ENCODE peak calls at places on chromosomes 13 and 19, in eight cellular contexts. R, M, L, F, N, Z, U and Q are unnamed samples.

GRCh38 chr13:47680752-47681151 is 320.3 kb downstream of the SUCLA2 start:
- DNase-seq in R (no peak), M (no peak), L (no peak), F (no peak), N (no peak), Z (no peak), U (no peak), Q (no peak)

GRCh38 chr19:48645652-48646191 is at the start of gene CA11:
- DNase-seq in R (no peak), M (no peak), L (no peak), F (no peak), N (no peak), Z (no peak), U (no peak), Q (no peak)

GRCh38 chr13:79403113-79403512 is 2.9 kb downstream of the RBM26 start:
- DNase-seq in R (no peak), M (no peak), L (no peak), F (no peak), N (no peak), Z (no peak), U (no peak), Q (no peak)

GRCh38 chr13:111993701-111994100 is 73.2 kb upstream of the SOX1 start:
- DNase-seq in R (no peak), M (no peak), L (no peak), F (no peak), N (no peak), Z (no peak), U (no peak), Q (no peak)

GRCh38 chr13:101092985-101093384 is 323.3 kb downstream of the NALCN start:
- DNase-seq in R (no peak), M (no peak), L (no peak), F (no peak), N (no peak), Z (no peak), U (no peak), Q (no peak)

GRCh38 chr19:41774515-41774980 is 19.2 kb downstream of the CEACAM6 start:
- DNase-seq in R (no peak), M (peak), L (no peak), F (no peak), N (no peak), Z (peak), U (no peak), Q (no peak)

GRCh38 chr13:40082644-40083043 is 427.2 kb downstream of the COG6 start:
- DNase-seq in R (no peak), M (no peak), L (no peak), F (no peak), N (no peak), Z (no peak), U (no peak), Q (no peak)

GRCh38 chr13:21212138-21212775 is 35.8 kb downstream of the MRPL57 start:
- DNase-seq in R (no peak), M (no peak), L (no peak), F (no peak), N (no peak), Z (no peak), U (no peak), Q (no peak)

GRCh38 chr13:23695196-23695595 is 125.0 kb downstream of the TNFRSF19 start:
- DNase-seq in R (no peak), M (no peak), L (no peak), F (no peak), N (no peak), Z (no peak), U (no peak), Q (peak)

GRCh38 chr19:2275588-2276428 is 6.2 kb downstream of the PEAK3 start:
- DNase-seq in R (no peak), M (peak), L (no peak), F (no peak), N (no peak), Z (no peak), U (peak), Q (peak)

GRCh38 chr19:2274937-2275535 is 6.9 kb downstream of the PEAK3 start:
- DNase-seq in R (no peak), M (peak), L (peak), F (peak), N (no peak), Z (no peak), U (peak), Q (peak)

GRCh38 chr19:2276429-2276989 is 5.5 kb downstream of the PEAK3 start:
- DNase-seq in R (no peak), M (no peak), L (no peak), F (no peak), N (no peak), Z (no peak), U (no peak), Q (no peak)

GRCh38 chr19:2273356-2274184 is 8.4 kb downstream of the PEAK3 start:
- DNase-seq in R (peak), M (peak), L (peak), F (peak), N (no peak), Z (peak), U (peak), Q (peak)

DNA sequence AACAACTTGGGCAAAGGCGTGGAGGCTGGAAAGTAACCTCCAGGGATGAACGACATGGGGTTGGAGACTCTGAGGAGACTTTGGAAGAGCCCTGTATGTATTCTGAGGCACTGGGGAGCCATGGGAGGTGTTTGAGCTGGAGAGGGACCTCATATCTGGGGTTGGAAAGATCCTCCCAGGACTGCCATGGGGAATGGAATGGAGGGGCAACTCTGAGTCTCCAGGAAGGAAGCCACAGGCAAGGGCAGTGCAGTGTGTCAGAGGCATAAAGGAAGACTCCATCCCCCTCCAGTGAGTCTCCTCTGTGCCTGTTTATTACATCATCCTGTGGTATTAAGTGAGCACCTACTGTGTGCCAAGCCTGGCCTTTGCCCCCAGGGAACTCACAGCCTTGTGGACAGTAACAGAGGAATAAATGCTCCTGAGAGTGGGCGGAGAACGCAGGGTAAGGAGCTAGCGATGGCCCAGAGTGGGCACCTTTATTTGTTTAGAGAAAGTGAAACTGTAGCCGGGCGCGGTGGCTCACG is 7.7 kb downstream of the PEAK3 start:
- DNase-seq in R (no peak), M (no peak), L (no peak), F (no peak), N (no peak), Z (no peak), U (no peak), Q (peak)
- H3K4me3 ChIP-seq in R (no peak), M (peak), L (no peak), F (no peak), N (peak), Z (no peak), U (peak), Q (no peak)

GRCh38 chr19:35266149-35266903 is 2.4 kb upstream of the USF2 start:
- DNase-seq in R (no peak), M (peak), L (no peak), F (no peak), N (no peak), Z (no peak), U (no peak), Q (peak)
- H3K4me3 ChIP-seq in R (no peak), M (peak), L (no peak), F (no peak), N (peak), Z (no peak), U (peak), Q (no peak)

GRCh38 chr19:590750-591098 is 1.0 kb downstream of the HCN2 start:
- DNase-seq in R (no peak), M (no peak), L (no peak), F (no peak), N (no peak), Z (no peak), U (no peak), Q (no peak)

GRCh38 chr19:588758-589692 is 656 bp upstream of the HCN2 start:
- DNase-seq in R (no peak), M (no peak), L (peak), F (no peak), N (no peak), Z (no peak), U (no peak), Q (no peak)

GRCh38 chr19:591099-591958 is 1.6 kb downstream of the HCN2 start:
- DNase-seq in R (no peak), M (no peak), L (peak), F (no peak), N (no peak), Z (no peak), U (no peak), Q (no peak)

GRCh38 chr19:590396-590745 is 690 bp downstream of the HCN2 start:
- DNase-seq in R (no peak), M (no peak), L (peak), F (no peak), N (no peak), Z (no peak), U (no peak), Q (no peak)

DNA sequence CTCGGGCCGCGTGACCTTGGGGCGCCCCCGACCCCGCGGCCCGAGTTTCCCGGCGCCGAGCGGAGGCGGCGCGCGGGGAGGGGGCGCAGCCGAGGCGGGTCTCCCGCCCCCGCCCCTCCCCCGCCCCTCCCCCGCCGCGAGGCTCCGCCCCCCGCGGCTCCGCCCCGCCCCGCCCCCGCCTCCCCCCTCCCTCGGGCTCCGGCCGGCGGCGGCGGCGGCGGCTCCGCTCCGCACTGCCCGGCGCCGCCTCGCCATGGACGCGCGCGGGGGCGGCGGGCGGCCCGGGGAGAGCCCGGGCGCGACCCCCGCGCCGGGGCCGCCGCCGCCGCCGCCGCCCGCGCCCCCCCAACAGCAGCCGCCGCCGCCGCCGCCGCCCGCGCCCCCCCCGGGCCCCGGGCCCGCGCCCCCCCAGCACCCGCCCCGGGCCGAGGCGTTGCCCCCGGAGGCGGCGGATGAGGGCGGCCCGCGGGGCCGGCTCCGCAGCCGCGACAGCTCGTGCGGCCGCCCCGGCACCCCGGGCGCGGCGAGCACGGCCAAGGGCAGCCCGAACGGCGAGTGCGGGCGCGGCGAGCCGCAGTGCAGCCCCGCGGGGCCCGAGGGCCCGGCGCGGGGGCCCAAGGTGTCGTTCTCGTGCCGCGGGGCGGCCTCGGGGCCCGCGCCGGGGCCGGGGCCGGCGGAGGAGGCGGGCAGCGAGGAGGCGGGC is at the start of gene HCN2:
- DNase-seq in R (no peak), M (no peak), L (peak), F (no peak), N (no peak), Z (no peak), U (no peak), Q (no peak)
- H3K4me3 ChIP-seq in R (peak), M (peak), L (peak), F (no peak), N (peak), Z (no peak), U (peak), Q (peak)

GRCh38 chr13:26220575-26220974 is 1.5 kb downstream of the RNF6 start:
- DNase-seq in R (no peak), M (no peak), L (no peak), F (no peak), N (no peak), Z (no peak), U (no peak), Q (no peak)

GRCh38 chr13:26221721-26222522 is at the start of gene RNF6:
- DNase-seq in R (peak), M (peak), L (peak), F (peak), N (peak), Z (peak), U (peak), Q (peak)

GRCh38 chr13:26221399-26221720 is 754 bp downstream of the RNF6 start:
- DNase-seq in R (no peak), M (no peak), L (no peak), F (no peak), N (no peak), Z (no peak), U (no peak), Q (no peak)

GRCh38 chr13:26222523-26223046 is 471 bp upstream of the RNF6 start:
- DNase-seq in R (no peak), M (no peak), L (no peak), F (no peak), N (no peak), Z (no peak), U (no peak), Q (no peak)

GRCh38 chr13:26219726-26220125 is 2.4 kb downstream of the RNF6 start:
- DNase-seq in R (no peak), M (no peak), L (no peak), F (no peak), N (no peak), Z (no peak), U (no peak), Q (no peak)
- H3K4me3 ChIP-seq in R (no peak), M (no peak), L (no peak), F (no peak), N (no peak), Z (no peak), U (no peak), Q (no peak)

DNA sequence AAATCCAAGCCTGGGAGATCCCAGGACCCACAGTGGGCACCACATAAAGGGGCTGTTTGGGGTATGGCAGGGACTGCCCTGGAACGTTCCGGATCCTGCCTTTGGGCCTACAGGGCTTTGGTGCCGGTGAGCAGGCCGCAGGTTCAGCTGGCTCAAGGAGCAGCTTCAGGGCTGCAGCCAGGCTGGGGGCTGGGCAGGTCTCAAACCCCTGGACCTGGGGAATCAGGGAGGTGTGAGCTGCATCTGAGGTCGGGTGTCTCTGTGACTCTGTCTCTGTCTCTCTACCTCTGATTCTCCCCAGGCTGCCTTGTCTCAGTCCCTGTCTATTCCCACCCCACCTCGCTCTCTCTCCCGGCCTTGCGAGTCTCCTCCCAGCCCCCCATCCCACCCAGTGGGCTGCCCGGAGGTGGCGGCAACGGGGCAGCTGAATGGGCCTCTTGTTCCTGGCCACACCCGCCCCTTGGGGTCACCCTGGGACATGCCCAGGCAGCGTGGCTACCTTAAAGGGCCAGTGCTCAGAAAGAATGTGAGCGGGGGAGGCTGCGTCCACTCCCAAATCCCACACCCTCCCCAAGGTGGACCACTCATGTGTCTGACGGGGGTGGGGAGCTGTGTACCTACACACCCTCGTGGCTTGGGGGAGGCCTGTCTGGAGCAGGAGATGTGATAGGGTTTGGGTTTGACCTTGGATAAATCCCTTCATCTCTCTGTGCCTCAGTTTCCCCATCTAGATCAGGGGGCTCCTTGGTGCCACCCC is 31.1 kb downstream of the NFIC start:
- DNase-seq in R (no peak), M (peak), L (no peak), F (no peak), N (no peak), Z (no peak), U (peak), Q (peak)
- H3K4me3 ChIP-seq in R (no peak), M (no peak), L (no peak), F (no peak), N (peak), Z (no peak), U (peak), Q (no peak)

DNA sequence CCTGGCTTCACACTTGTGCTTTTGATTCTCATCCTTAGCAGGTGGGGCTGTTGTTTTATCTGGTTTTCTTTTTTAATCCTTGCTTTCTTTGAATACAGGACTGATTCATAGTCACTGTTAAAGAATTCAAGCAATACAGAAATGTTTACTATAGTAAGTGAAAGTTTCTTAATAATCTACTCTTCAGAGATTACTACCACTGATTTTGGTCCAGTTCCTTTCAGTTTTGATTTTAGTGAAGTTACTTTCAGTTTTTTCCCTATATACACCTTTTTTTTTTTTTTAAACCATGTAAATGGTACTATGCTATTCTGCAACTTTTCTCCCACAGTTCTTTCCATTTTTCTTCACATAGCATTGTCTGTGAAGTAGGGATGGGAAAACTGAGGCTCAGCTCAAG is 53.6 kb downstream of the GATAD2A start:
- DNase-seq in R (no peak), M (no peak), L (no peak), F (no peak), N (no peak), Z (no peak), U (no peak), Q (no peak)
- H3K4me3 ChIP-seq in R (no peak), M (no peak), L (no peak), F (no peak), N (no peak), Z (peak), U (no peak), Q (no peak)

GRCh38 chr13:76048126-76048525 is 412.0 kb downstream of the LMO7 start:
- DNase-seq in R (no peak), M (no peak), L (no peak), F (no peak), N (no peak), Z (no peak), U (no peak), Q (no peak)

GRCh38 chr13:76053181-76053580 is 417.1 kb downstream of the LMO7 start:
- DNase-seq in R (no peak), M (no peak), L (no peak), F (no peak), N (no peak), Z (no peak), U (no peak), Q (no peak)

GRCh38 chr13:76043882-76044281 is 407.8 kb downstream of the LMO7 start:
- DNase-seq in R (no peak), M (no peak), L (no peak), F (no peak), N (no peak), Z (no peak), U (no peak), Q (no peak)

GRCh38 chr13:76049397-76049746 is 413.2 kb downstream of the LMO7 start:
- DNase-seq in R (no peak), M (no peak), L (no peak), F (no peak), N (no peak), Z (no peak), U (no peak), Q (no peak)

GRCh38 chr13:76048675-76049396 is 412.7 kb downstream of the LMO7 start:
- DNase-seq in R (no peak), M (no peak), L (no peak), F (no peak), N (no peak), Z (no peak), U (no peak), Q (no peak)
- H3K4me3 ChIP-seq in R (no peak), M (no peak), L (no peak), F (no peak), N (no peak), Z (no peak), U (no peak), Q (no peak)

DNA sequence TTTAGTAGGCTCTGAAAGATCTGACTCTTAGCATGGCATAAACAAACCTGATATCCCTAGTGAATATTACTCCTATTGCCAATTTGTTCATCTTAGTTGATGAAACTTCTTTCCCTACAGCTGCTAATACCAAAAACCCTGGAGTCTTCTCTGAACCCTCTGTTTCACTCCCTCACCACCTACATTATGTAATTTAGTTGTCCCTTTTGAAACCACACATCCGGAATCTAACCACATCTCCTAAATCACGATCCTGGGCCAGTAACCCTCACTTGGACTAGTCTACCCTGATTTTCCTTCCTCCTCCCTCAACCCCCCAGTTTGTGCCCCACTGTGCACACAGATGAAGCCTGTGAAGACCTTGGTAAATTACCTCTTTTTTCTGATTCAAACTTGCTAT is 1.2 kb downstream of the ZNF256 start:
- DNase-seq in R (no peak), M (no peak), L (no peak), F (no peak), N (no peak), Z (no peak), U (no peak), Q (no peak)
- H3K4me3 ChIP-seq in R (peak), M (peak), L (peak), F (peak), N (peak), Z (peak), U (peak), Q (peak)